ENCODE peak calls at places on chromosomes 13 and 19, in eight cellular contexts. O is GOT3; X is nephron progenitor cell; W is hepatic stellate cell; T is putamen; R is kidney tubule cell; Z is choroid plexus epithelial cell; N is CD4-positive, alpha-beta T cell. A is an unnamed sample.

GRCh38 chr19:40284251-40284500 is 969 bp downstream of the AKT2 start:
- DNase-seq in O (no peak), X (no peak), T (no peak), R (peak), W (no peak), Z (peak), N (no peak), A (no peak)

GRCh38 chr19:34734601-34735103 is 609 bp downstream of the ZNF181 start:
- DNase-seq in Z (no peak), W (no peak), N (no peak), X (no peak), O (no peak), R (no peak), T (no peak), A (no peak)

GRCh38 chr19:32318884-32319520 is 26.4 kb upstream of the ZNF507 start:
- DNase-seq in Z (peak), T (no peak), R (peak), X (peak), W (peak), O (no peak), N (no peak), A (no peak)

GRCh38 chr13:78137404-78138142 is 218.9 kb upstream of the EDNRB start:
- DNase-seq in Z (peak), X (peak), T (peak), N (no peak), O (no peak), R (peak), W (peak), A (no peak)

GRCh38 chr13:20402881-20403280 is 122.8 kb downstream of the CRYL1 start:
- DNase-seq in R (no peak), N (no peak), X (no peak), T (no peak), O (no peak), W (no peak), Z (no peak), A (no peak)

GRCh38 chr13:27712421-27712820 is 79.9 kb upstream of the GSX1 start:
- DNase-seq in T (no peak), N (peak), R (peak), Z (peak), W (peak), O (no peak), X (no peak), A (no peak)

GRCh38 chr13:21670006-21670882 is 629 bp upstream of the FGF9 start:
- DNase-seq in R (peak), N (peak), X (peak), T (no peak), Z (peak), O (no peak), W (peak), A (no peak)

GRCh38 chr13:33725340-33725739 is 92.6 kb upstream of the RFC3 start:
- DNase-seq in O (no peak), N (no peak), Z (no peak), T (no peak), X (no peak), W (no peak), R (no peak), A (no peak)

A was measured in brain pericyte.